ENCODE peak calls at places on chromosomes 13 and 19, in seven cellular contexts. L is iPS-NIHi11, M is stromal cell of bone marrow, X is RCC 7860, B is head of caudate nucleus, I is SK-N-DZ, V is AG09319. Y is an unnamed sample.

GRCh38 chr19:42204684-42205083 is 12.8 kb downstream of the DEDD2 start:
- DNase-seq in L (peak), M (no peak), X (no peak), B (no peak), I (no peak), V (no peak), Y (no peak)

GRCh38 chr13:40562975-40563349 is 103.5 kb downstream of the FOXO1 start:
- DNase-seq in L (no peak), M (no peak), X (peak), B (no peak), I (no peak), V (no peak), Y (no peak)

GRCh38 chr19:56333506-56333905 is 18.9 kb upstream of the ZSCAN5A start:
- DNase-seq in L (peak), M (no peak), X (peak), B (no peak), I (peak), V (peak), Y (peak)

GRCh38 chr19:18282021-18282787 is 782 bp upstream of the JUND start:
- DNase-seq in L (no peak), M (no peak), X (peak), B (no peak), I (no peak), V (no peak), Y (no peak)

GRCh38 chr13:27101289-27101688 is 70.3 kb downstream of the USP12 start:
- DNase-seq in L (no peak), M (no peak), X (no peak), B (no peak), I (no peak), V (no peak), Y (no peak)

GRCh38 chr19:2099937-2100718 is 3.4 kb downstream of the IZUMO4 start:
- DNase-seq in L (no peak), M (no peak), X (no peak), B (no peak), I (no peak), V (no peak), Y (no peak)

GRCh38 chr19:55444720-55445045 is 1.6 kb upstream of the SHISA7 start:
- DNase-seq in L (no peak), M (no peak), X (no peak), B (no peak), I (no peak), V (no peak), Y (no peak)

GRCh38 chr19:55206664-55207500 is 2.4 kb downstream of the PTPRH start:
- DNase-seq in L (peak), M (peak), X (peak), B (no peak), I (peak), V (peak), Y (peak)

GRCh38 chr19:7152568-7152967 is 83.1 kb downstream of the ZNF557 start:
- DNase-seq in L (no peak), M (no peak), X (no peak), B (no peak), I (peak), V (no peak), Y (no peak)

GRCh38 chr13:36192166-36192565 is 22.2 kb downstream of the SOHLH2 start:
- DNase-seq in L (no peak), M (peak), X (no peak), B (no peak), I (peak), V (no peak), Y (peak)

GRCh38 chr13:30997697-30998547 is 65.5 kb downstream of the TEX26 start:
- DNase-seq in L (no peak), M (no peak), X (no peak), B (no peak), I (no peak), V (no peak), Y (no peak)

GRCh38 chr13:67772807-67773453 is 542.8 kb upstream of the PCDH9 start:
- DNase-seq in L (no peak), M (no peak), X (no peak), B (no peak), I (no peak), V (no peak), Y (no peak)

GRCh38 chr13:42553098-42554046 is 20.6 kb upstream of the TNFSF11 start:
- DNase-seq in L (no peak), M (peak), X (no peak), B (no peak), I (no peak), V (no peak), Y (peak)

GRCh38 chr13:24148414-24149305 is 11.9 kb upstream of the SPATA13 start:
- DNase-seq in L (peak), M (peak), X (peak), B (no peak), I (no peak), V (peak), Y (peak)

Y was measured in skeletal muscle cell.